ENCODE peak calls at places on chromosome 9, in six cellular contexts. P is A549, K is GM12878, E is IMR-90, Y is K562, B is SK-N-SH. J is an unnamed sample.
A peak's percentile ranks its signal among the peaks of the same experiment; 100 is the strongest.

GRCh38 chr9:114894801-114895433 is 35.5 kb downstream of the TNFSF8 start:
- DNase-seq in Y (no peak), P (peak; percentile 60), E (peak; percentile 99), K (no peak), B (no peak), J (peak; percentile 23)

GRCh38 chr9:19127881-19128719 is 808 bp upstream of the PLIN2 start:
- DNase-seq in P (no peak), Y (no peak), B (peak; percentile 67), E (no peak), K (no peak), J (no peak)

GRCh38 chr9:94874316-94874715 is 147.8 kb downstream of the AOPEP start:
- DNase-seq in B (no peak), E (peak; percentile 84), Y (no peak), K (no peak), P (no peak), J (no peak)

GRCh38 chr9:127057970-127058644 is 64.3 kb downstream of the ANGPTL2 start:
- DNase-seq in E (peak; percentile 31), B (no peak), P (no peak), Y (no peak), K (no peak), J (no peak)

GRCh38 chr9:126663661-126664072 is 49.9 kb downstream of the LMX1B start:
- DNase-seq in P (no peak), B (no peak), E (no peak), K (no peak), Y (no peak), J (no peak)

GRCh38 chr9:119453490-119453911 is 84.3 kb upstream of the BRINP1 start:
- DNase-seq in E (no peak), B (no peak), P (no peak), K (no peak), Y (no peak), J (no peak)

GRCh38 chr9:79711874-79712273 is 140.1 kb downstream of the TLE4 start:
- DNase-seq in B (no peak), P (no peak), K (no peak), E (no peak), Y (no peak), J (no peak)

GRCh38 chr9:34964458-34964857 is 6.4 kb downstream of the PHF24 start:
- DNase-seq in K (no peak), Y (no peak), E (no peak), B (no peak), P (no peak), J (no peak)

GRCh38 chr9:114574438-114574837 is 13.1 kb upstream of the ATP6V1G1 start:
- DNase-seq in B (no peak), P (no peak), K (no peak), E (peak; percentile 11), Y (no peak), J (no peak)

GRCh38 chr9:89890326-89890980 is 285.6 kb downstream of the GADD45G start:
- DNase-seq in P (no peak), K (no peak), B (no peak), Y (no peak), E (no peak), J (no peak)

GRCh38 chr9:96453625-96454024 is 3.7 kb downstream of the HABP4 start:
- DNase-seq in E (peak; percentile 47), P (peak; percentile 75), K (no peak), Y (no peak), B (peak; percentile 57), J (peak; percentile 25)

GRCh38 chr9:3235497-3235896 is 290.3 kb downstream of the RFX3 start:
- DNase-seq in B (no peak), P (no peak), K (no peak), Y (no peak), E (no peak), J (no peak)

GRCh38 chr9:126395439-126396212 is 69.0 kb downstream of the MVB12B start:
- DNase-seq in K (no peak), Y (no peak), E (peak; percentile 82), P (peak; percentile 23), B (no peak), J (no peak)

GRCh38 chr9:89340332-89340731 is 22.0 kb downstream of the SECISBP2 start:
- DNase-seq in K (peak; percentile 45), E (no peak), B (no peak), P (no peak), Y (no peak), J (no peak)

GRCh38 chr9:97758334-97758916 is 61.3 kb upstream of the XPA start:
- DNase-seq in K (no peak), P (no peak), B (no peak), E (no peak), Y (no peak), J (no peak)

GRCh38 chr9:899440-900184 is 58.1 kb downstream of the DMRT1 start:
- DNase-seq in P (no peak), B (no peak), Y (no peak), K (peak; percentile 36), E (no peak), J (no peak)

GRCh38 chr9:32928912-32929311 is 72.5 kb downstream of the APTX start:
- DNase-seq in P (no peak), B (no peak), Y (peak; percentile 12), E (no peak), K (no peak), J (no peak)

GRCh38 chr9:32931129-32931528 is 70.3 kb downstream of the APTX start:
- DNase-seq in Y (no peak), E (no peak), B (no peak), P (no peak), K (no peak), J (no peak)

GRCh38 chr9:32928145-32928763 is 73.2 kb downstream of the APTX start:
- DNase-seq in Y (no peak), P (no peak), E (peak; percentile 9), K (no peak), B (no peak), J (no peak)

GRCh38 chr9:32930486-32930885 is 70.9 kb downstream of the APTX start:
- DNase-seq in E (no peak), Y (no peak), B (no peak), K (no peak), P (no peak), J (no peak)

GRCh38 chr9:32926901-32927300 is 74.5 kb downstream of the APTX start:
- DNase-seq in E (no peak), B (no peak), Y (no peak), P (no peak), K (no peak), J (no peak)
- TF ChIP-seq SMC3 in E (no peak), B (no peak), Y (no peak), P (no peak), K (no peak), J (no peak)

GRCh38 chr9:136978073-136978864 is 965 bp downstream of the PTGDS start:
- DNase-seq in P (peak; percentile 95), E (peak; percentile 25), Y (peak; percentile 100), B (peak; percentile 99), K (no peak), J (no peak)
- TF ChIP-seq SMC3 in P (no peak), E (no peak), Y (no peak), B (no peak), K (no peak), J (no peak)

GRCh38 chr9:20208156-20208555 is 414.1 kb downstream of the MLLT3 start:
- DNase-seq in P (no peak), K (no peak), E (no peak), B (no peak), Y (no peak), J (no peak)

GRCh38 chr9:20205821-20206220 is 416.5 kb downstream of the MLLT3 start:
- DNase-seq in P (no peak), B (no peak), K (no peak), Y (no peak), E (peak; percentile 5), J (no peak)

GRCh38 chr9:20209421-20210340 is 412.6 kb downstream of the MLLT3 start:
- DNase-seq in E (no peak), Y (no peak), K (peak; percentile 2), B (no peak), P (no peak), J (no peak)

GRCh38 chr9:20208951-20209350 is 413.3 kb downstream of the MLLT3 start:
- DNase-seq in K (no peak), Y (no peak), B (no peak), E (no peak), P (no peak), J (no peak)

DNA sequence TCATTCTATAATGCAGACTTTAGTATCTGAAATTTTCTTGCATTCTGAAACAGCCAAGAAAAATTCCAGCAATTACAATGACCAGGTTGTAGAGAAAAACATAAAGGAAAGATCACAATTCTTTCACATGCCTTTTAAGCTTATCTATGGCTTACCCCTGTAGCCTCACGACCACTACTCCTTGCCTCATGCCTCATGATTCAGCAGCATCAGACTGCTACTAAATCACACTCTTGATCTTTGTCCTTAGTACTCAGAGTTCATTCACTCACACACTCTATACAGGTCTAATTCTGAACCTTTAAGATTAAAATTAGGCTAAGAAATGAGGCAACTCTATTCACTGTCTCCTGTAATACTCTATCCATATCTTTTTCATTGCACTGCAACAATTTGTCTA is 415.1 kb downstream of the MLLT3 start:
- DNase-seq in B (no peak), E (no peak), Y (no peak), P (no peak), K (no peak), J (no peak)
- TF ChIP-seq SMC3 in B (no peak), E (no peak), Y (no peak), P (no peak), K (no peak), J (no peak)

GRCh38 chr9:122946486-122947003 is 5.7 kb downstream of the RABGAP1 start:
- DNase-seq in Y (no peak), E (no peak), B (no peak), P (no peak), K (no peak), J (no peak)
- TF ChIP-seq SMC3 in Y (no peak), E (no peak), B (no peak), P (no peak), K (no peak), J (no peak)

GRCh38 chr9:28032178-28032532 is 458.9 kb upstream of the C9orf72 start:
- DNase-seq in P (no peak), E (no peak), K (no peak), B (peak; percentile 14), Y (no peak), J (no peak)
- TF ChIP-seq SMC3 in P (no peak), E (no peak), K (no peak), B (no peak), Y (no peak), J (no peak)

GRCh38 chr9:128788445-128788844 is 1.4 kb downstream of the TBC1D13 start:
- DNase-seq in K (no peak), B (no peak), Y (no peak), E (no peak), P (no peak), J (no peak)

GRCh38 chr9:128785427-128785826 is 1.6 kb upstream of the TBC1D13 start:
- DNase-seq in P (no peak), Y (no peak), K (no peak), E (no peak), B (no peak), J (no peak)

GRCh38 chr9:128790536-128790935 is 3.5 kb downstream of the TBC1D13 start:
- DNase-seq in Y (no peak), E (no peak), P (no peak), K (no peak), B (no peak), J (no peak)

GRCh38 chr9:128786681-128787582 is at the start of gene TBC1D13:
- DNase-seq in K (peak; percentile 31), E (peak; percentile 70), Y (peak; percentile 94), B (peak; percentile 98), P (peak; percentile 94), J (peak; percentile 75)

GRCh38 chr9:128787583-128788156 is 617 bp downstream of the TBC1D13 start:
- DNase-seq in Y (peak; percentile 30), P (peak; percentile 33), E (no peak), B (no peak), K (no peak), J (no peak)
- TF ChIP-seq SMC3 in Y (no peak), P (no peak), E (no peak), B (no peak), K (no peak), J (no peak)

GRCh38 chr9:124658165-124659017 is 112.7 kb downstream of the NR6A1 start:
- DNase-seq in P (peak; percentile 95), B (peak; percentile 76), K (peak; percentile 93), Y (peak; percentile 80), E (peak; percentile 97), J (peak; percentile 76)
- TF ChIP-seq SMC3 in P (no peak), B (no peak), K (no peak), Y (no peak), E (no peak), J (no peak)